ENCODE peak calls at places on chromosomes 6 and 20, in seven cellular contexts. P is K562, S is SK-N-SH, A is HepG2, R is HCT116, F is H1, B is GM12878. M is an unnamed sample.

GRCh38 chr6:99604161-99605073 is 2.2 kb upstream of the PRDM13 start:
- DNase-seq in B (no peak), P (no peak), S (no peak), A (no peak), R (no peak), F (peak; percentile 57), M (no peak)

GRCh38 chr6:120357447-120357846 is 976.8 kb downstream of the TBC1D32 start:
- DNase-seq in F (no peak), R (no peak), P (no peak), B (no peak), S (peak; percentile 32), A (no peak), M (no peak)

GRCh38 chr20:36825374-36826104 is 50.4 kb upstream of the TLDC2 start:
- DNase-seq in P (no peak), A (no peak), S (peak; percentile 96), F (no peak), B (no peak), R (no peak), M (no peak)

GRCh38 chr20:12077835-12078374 is 160.2 kb downstream of the BTBD3 start:
- DNase-seq in F (no peak), B (no peak), R (no peak), P (no peak), S (no peak), A (no peak), M (no peak)

GRCh38 chr6:169700296-169700695 is 1.5 kb downstream of the WDR27 start:
- DNase-seq in R (no peak), S (no peak), F (no peak), B (no peak), P (no peak), A (no peak), M (no peak)

GRCh38 chr6:146410851-146411595 is 132.6 kb upstream of the RAB32 start:
- DNase-seq in S (no peak), F (no peak), A (no peak), P (no peak), R (no peak), B (no peak), M (peak; percentile 50)

GRCh38 chr20:47784599-47785320 is 521 bp downstream of the SULF2 start:
- DNase-seq in R (no peak), A (peak; percentile 50), F (peak; percentile 72), S (peak; percentile 67), P (no peak), B (no peak), M (peak; percentile 50)

GRCh38 chr20:46951405-46951804 is 56.8 kb downstream of the EYA2 start:
- DNase-seq in A (no peak), R (no peak), S (no peak), P (no peak), F (no peak), B (no peak), M (no peak)

GRCh38 chr20:53581444-53582311 is 12.0 kb downstream of the ZNF217 start:
- DNase-seq in F (no peak), P (no peak), S (no peak), A (no peak), R (no peak), B (no peak), M (no peak)

GRCh38 chr6:67175091-67175490 is 1460.0 kb upstream of the ADGRB3 start:
- DNase-seq in B (no peak), F (no peak), R (no peak), A (no peak), S (no peak), P (no peak), M (no peak)

GRCh38 chr6:53318429-53318828 is 30.3 kb downstream of the ELOVL5 start:
- DNase-seq in P (no peak), R (no peak), A (no peak), F (no peak), S (no peak), B (no peak), M (no peak)

GRCh38 chr6:37675606-37676005 is 22.1 kb downstream of the MDGA1 start:
- DNase-seq in P (no peak), A (no peak), B (no peak), S (no peak), F (no peak), R (no peak), M (no peak)

GRCh38 chr6:161254754-161255253 is 19.1 kb downstream of the AGPAT4 start:
- DNase-seq in F (no peak), P (peak; percentile 91), A (no peak), R (no peak), B (no peak), S (peak; percentile 65), M (no peak)

DNA sequence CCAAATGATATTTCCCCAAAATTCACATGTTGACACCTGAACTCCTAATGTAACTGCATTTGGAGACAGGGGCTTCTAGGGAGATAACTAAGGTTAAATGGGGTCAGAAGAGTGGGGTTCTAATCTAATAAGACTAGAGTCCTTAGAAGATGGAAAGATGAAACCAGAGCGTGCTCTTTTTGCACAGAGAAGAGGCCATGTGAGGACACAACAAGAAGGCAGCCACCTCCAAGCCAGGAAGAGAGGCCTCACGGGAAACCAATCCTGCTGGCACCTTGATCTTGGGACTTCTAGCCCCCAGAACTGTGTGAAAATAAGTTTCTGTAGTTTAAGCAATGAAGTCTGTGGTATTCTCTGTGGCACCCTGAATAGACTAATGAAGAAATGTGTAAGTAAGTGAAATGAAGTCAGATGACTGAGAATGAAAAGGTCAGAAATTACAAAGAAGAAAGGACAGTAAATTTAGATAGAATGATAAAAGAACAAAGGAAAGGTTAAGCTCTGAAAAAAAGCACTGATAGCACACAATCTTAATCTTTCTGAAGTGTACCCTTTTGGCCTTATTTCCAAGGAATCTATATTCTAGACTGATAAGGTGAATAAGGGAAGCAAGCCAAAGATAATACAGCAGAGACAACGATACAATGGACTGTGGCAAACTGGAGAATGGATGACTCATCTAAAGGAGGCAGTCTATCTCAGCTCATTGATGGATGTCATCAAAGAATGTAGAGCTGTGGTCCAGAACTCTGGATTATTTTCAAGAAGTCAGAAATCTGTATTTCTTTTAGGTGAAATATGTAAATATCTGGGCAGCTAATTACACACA is 110.4 kb downstream of the MYB start:
- DNase-seq in P (peak; percentile 46), S (no peak), F (no peak), A (peak; percentile 11), B (no peak), R (peak; percentile 12), M (no peak)
- TF ChIP-seq JUND in P (peak; percentile 99), S (peak; percentile 83), F (no peak), A (no peak), B (no peak), R (peak; percentile 39), M (no peak)

DNA sequence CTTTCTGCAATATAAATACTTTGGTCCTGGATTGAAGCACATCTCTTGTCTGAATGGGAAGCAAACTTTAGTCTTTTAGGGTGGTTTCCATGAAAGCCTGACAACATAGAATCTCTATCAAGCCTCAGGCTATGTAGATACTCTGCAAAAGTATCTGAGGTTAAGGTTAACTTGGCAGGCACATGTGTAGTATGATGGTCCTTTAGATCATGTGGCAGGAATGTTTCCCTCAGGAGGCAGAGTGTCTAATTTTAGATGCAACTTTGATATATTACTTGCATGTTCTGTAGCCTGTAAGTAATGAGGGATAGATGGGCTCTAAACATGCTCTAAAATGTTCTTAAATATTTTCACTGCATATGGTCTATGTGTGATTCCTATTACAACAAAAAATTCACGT is 8.2 kb downstream of the MYB start:
- DNase-seq in R (no peak), A (no peak), F (no peak), B (no peak), P (no peak), S (no peak), M (no peak)
- TF ChIP-seq JUND in R (no peak), A (no peak), F (no peak), B (no peak), P (no peak), S (no peak), M (no peak)

DNA sequence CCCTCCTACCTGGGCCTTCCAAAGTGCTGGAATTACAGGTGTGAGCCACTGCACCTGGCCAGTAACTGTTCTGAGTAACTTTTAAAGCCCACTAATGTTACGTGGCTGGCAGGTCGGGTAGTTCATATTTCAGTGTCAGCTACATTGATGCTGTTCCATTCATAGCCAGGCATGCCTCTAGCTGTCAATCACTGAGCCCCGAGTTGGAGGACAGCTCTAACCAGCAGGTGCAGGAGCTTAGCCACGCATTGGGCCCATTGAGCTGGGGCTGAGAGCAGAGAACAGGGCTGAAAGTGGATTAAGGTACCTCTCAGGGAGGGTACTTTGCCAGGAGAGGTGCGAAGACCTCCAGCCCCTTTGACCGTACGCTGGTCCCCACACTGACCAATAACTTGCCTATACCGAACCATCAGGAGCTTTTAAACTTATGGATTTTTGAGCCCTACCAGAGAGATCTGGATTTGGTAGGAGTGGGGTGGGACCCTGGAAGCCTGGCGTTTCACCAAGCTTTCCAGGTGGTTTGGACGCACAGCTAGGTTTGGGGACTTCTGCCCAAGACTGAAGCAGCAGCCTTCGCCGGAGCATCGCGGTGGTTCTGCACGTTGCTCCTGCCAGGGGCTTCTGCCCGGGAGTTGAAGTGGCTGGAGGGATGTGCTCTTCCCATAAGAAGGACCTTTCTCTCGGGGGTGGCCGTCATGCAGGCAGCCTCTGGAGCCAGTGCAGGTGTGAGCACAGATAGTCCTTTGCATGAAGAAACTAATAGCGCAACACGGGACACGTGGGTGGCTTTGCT is 82.6 kb downstream of the SERAC1 start:
- DNase-seq in P (no peak), S (no peak), A (no peak), R (no peak), F (no peak), B (no peak), M (no peak)
- TF ChIP-seq JUND in P (no peak), S (no peak), A (no peak), R (no peak), F (no peak), B (no peak), M (no peak)

GRCh38 chr20:62063601-62063980 is 2.1 kb downstream of the TAF4 start:
- DNase-seq in B (no peak), F (no peak), S (peak; percentile 70), R (no peak), P (no peak), A (no peak), M (no peak)

GRCh38 chr20:62062661-62063600 is 2.8 kb downstream of the TAF4 start:
- DNase-seq in F (no peak), P (no peak), R (no peak), A (no peak), B (no peak), S (no peak), M (no peak)

GRCh38 chr20:62064788-62065668 is 653 bp downstream of the TAF4 start:
- DNase-seq in S (peak; percentile 66), R (no peak), B (no peak), F (no peak), P (peak; percentile 81), A (no peak), M (peak; percentile 59)

GRCh38 chr20:62065669-62066338 is at the start of gene TAF4:
- DNase-seq in R (no peak), P (peak; percentile 98), S (peak; percentile 100), F (peak; percentile 80), A (peak; percentile 59), B (no peak), M (peak; percentile 85)

DNA sequence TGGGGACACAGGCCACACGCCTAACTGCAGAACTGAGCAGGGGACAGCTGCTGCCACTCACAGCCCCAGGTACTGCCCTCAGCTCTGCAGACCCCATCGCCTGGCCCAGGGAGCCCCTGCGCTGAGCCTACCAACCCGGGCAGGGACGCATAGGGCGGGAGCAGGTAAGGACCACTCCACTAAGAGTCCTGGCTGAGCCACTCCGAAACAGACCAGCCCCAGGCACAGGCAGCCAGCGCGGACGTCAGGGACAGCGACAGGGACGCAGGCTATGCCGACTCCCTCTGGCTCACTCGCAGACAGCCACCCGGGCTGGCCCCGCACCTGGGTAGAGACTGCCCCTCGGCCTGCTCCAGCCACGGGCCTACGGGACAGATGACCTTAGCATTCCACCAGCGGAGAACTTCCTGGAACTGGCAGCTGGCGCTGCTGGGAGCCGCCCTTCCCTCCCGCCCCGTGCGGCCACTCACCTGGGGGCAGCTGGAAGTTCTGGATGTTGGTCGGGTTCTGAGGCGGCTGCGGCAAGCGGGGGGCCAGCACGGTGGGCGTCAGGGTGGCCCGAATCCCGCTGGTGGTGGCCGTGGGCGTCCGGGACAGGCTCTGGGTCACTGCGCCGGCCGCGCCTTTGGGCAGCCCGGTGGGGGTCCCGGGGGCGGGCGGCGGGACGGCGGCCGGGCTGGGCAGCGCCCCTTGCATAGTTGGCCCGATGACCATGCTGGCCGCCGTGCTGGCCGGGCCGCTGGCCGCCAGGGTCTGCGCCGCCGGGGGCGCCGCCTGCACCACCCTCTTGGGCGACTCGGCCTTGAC is 1.5 kb downstream of the TAF4 start:
- DNase-seq in R (no peak), P (peak; percentile 56), A (peak; percentile 64), S (peak; percentile 72), F (no peak), B (no peak), M (peak; percentile 55)
- TF ChIP-seq JUND in R (no peak), P (no peak), A (no peak), S (no peak), F (no peak), B (no peak), M (no peak)

M was measured in T47D.